ENCODE peak calls at places on chromosomes 11 and 22, in eight cellular contexts. One of them, this sample, is unnamed.

GRCh38 chr11:119147604-119148333 is 1.1 kb upstream of the ABCG4 start:
- DNase-seq in neural progenitor cell: peak
- DNase-seq in fibroblast of lung: no peak
- DNase-seq in fibroblast of the aortic adventitia: no peak
- DNase-seq in left lung: no peak
- DNase-seq in heart right ventricle: no peak
- DNase-seq in suprapubic skin: no peak
- DNase-seq in cardiac muscle cell: no peak
- DNase-seq in this sample: no peak

GRCh38 chr11:62974848-62975522 is 9.8 kb downstream of the SLC22A6 start:
- DNase-seq in suprapubic skin: no peak
- DNase-seq in fibroblast of lung: no peak
- DNase-seq in neural progenitor cell: peak
- DNase-seq in cardiac muscle cell: peak
- DNase-seq in left lung: no peak
- DNase-seq in heart right ventricle: peak
- DNase-seq in fibroblast of the aortic adventitia: peak
- DNase-seq in this sample: peak

GRCh38 chr11:125517116-125517804 is 21.2 kb upstream of the FEZ1 start:
- DNase-seq in fibroblast of lung: peak
- DNase-seq in suprapubic skin: no peak
- DNase-seq in cardiac muscle cell: peak
- DNase-seq in fibroblast of the aortic adventitia: peak
- DNase-seq in heart right ventricle: no peak
- DNase-seq in left lung: no peak
- DNase-seq in neural progenitor cell: peak
- DNase-seq in this sample: peak

GRCh38 chr22:27870234-27871191 is 48.5 kb downstream of the PITPNB start:
- DNase-seq in neural progenitor cell: no peak
- DNase-seq in fibroblast of lung: no peak
- DNase-seq in cardiac muscle cell: no peak
- DNase-seq in suprapubic skin: no peak
- DNase-seq in left lung: no peak
- DNase-seq in heart right ventricle: no peak
- DNase-seq in fibroblast of the aortic adventitia: no peak
- DNase-seq in this sample: no peak

GRCh38 chr11:62105611-62106245 is 18.1 kb upstream of the INCENP start:
- DNase-seq in suprapubic skin: no peak
- DNase-seq in neural progenitor cell: no peak
- DNase-seq in cardiac muscle cell: peak
- DNase-seq in heart right ventricle: no peak
- DNase-seq in left lung: no peak
- DNase-seq in fibroblast of the aortic adventitia: peak
- DNase-seq in fibroblast of lung: no peak
- DNase-seq in this sample: peak

GRCh38 chr11:38553033-38553432 is 1955.0 kb upstream of the RAG2 start:
- DNase-seq in left lung: no peak
- DNase-seq in cardiac muscle cell: no peak
- DNase-seq in suprapubic skin: no peak
- DNase-seq in heart right ventricle: no peak
- DNase-seq in fibroblast of lung: peak
- DNase-seq in fibroblast of the aortic adventitia: no peak
- DNase-seq in neural progenitor cell: no peak
- DNase-seq in this sample: peak

GRCh38 chr11:113577356-113578163 is 102.4 kb upstream of the DRD2 start:
- DNase-seq in fibroblast of the aortic adventitia: no peak
- DNase-seq in heart right ventricle: no peak
- DNase-seq in fibroblast of lung: no peak
- DNase-seq in cardiac muscle cell: no peak
- DNase-seq in neural progenitor cell: no peak
- DNase-seq in left lung: no peak
- DNase-seq in suprapubic skin: no peak
- DNase-seq in this sample: no peak

GRCh38 chr11:64744544-64745218 is 739 bp upstream of the RASGRP2 start:
- DNase-seq in cardiac muscle cell: no peak
- DNase-seq in suprapubic skin: no peak
- DNase-seq in heart right ventricle: no peak
- DNase-seq in fibroblast of the aortic adventitia: no peak
- DNase-seq in neural progenitor cell: peak
- DNase-seq in left lung: no peak
- DNase-seq in fibroblast of lung: no peak
- DNase-seq in this sample: no peak

GRCh38 chr11:125223901-125224331 is 59.4 kb downstream of the PKNOX2 start:
- DNase-seq in left lung: no peak
- DNase-seq in neural progenitor cell: no peak
- DNase-seq in heart right ventricle: no peak
- DNase-seq in fibroblast of the aortic adventitia: no peak
- DNase-seq in suprapubic skin: no peak
- DNase-seq in fibroblast of lung: no peak
- DNase-seq in cardiac muscle cell: no peak
- DNase-seq in this sample: no peak

GRCh38 chr11:109864834-109865557 is 228.2 kb upstream of the ZC3H12C start:
- DNase-seq in fibroblast of the aortic adventitia: peak
- DNase-seq in cardiac muscle cell: peak
- DNase-seq in fibroblast of lung: peak
- DNase-seq in left lung: no peak
- DNase-seq in neural progenitor cell: no peak
- DNase-seq in suprapubic skin: no peak
- DNase-seq in heart right ventricle: no peak
- DNase-seq in this sample: peak

GRCh38 chr11:68380786-68381622 is 68.6 kb downstream of the LRP5 start:
- DNase-seq in cardiac muscle cell: peak
- DNase-seq in heart right ventricle: peak
- DNase-seq in suprapubic skin: no peak
- DNase-seq in left lung: no peak
- DNase-seq in fibroblast of the aortic adventitia: no peak
- DNase-seq in fibroblast of lung: peak
- DNase-seq in neural progenitor cell: no peak
- DNase-seq in this sample: peak

GRCh38 chr22:50141891-50142363 is 28.6 kb upstream of the PANX2 start:
- DNase-seq in neural progenitor cell: peak
- DNase-seq in left lung: no peak
- DNase-seq in fibroblast of the aortic adventitia: no peak
- DNase-seq in fibroblast of lung: no peak
- DNase-seq in cardiac muscle cell: no peak
- DNase-seq in suprapubic skin: peak
- DNase-seq in heart right ventricle: no peak
- DNase-seq in this sample: peak

GRCh38 chr22:37665487-37665886 is 7.0 kb downstream of the PDXP start:
- DNase-seq in suprapubic skin: no peak
- DNase-seq in left lung: no peak
- DNase-seq in heart right ventricle: no peak
- DNase-seq in neural progenitor cell: no peak
- DNase-seq in cardiac muscle cell: no peak
- DNase-seq in fibroblast of lung: no peak
- DNase-seq in fibroblast of the aortic adventitia: no peak
- DNase-seq in this sample: no peak
- H3K4me3 ChIP-seq in suprapubic skin: no peak
- H3K4me3 ChIP-seq in left lung: no peak
- H3K4me3 ChIP-seq in heart right ventricle: no peak
- H3K4me3 ChIP-seq in neural progenitor cell: no peak
- H3K4me3 ChIP-seq in cardiac muscle cell: no peak
- H3K4me3 ChIP-seq in fibroblast of lung: no peak
- H3K4me3 ChIP-seq in fibroblast of the aortic adventitia: no peak
- H3K4me3 ChIP-seq in this sample: no peak

GRCh38 chr22:19473578-19473977 is 5.4 kb downstream of the UFD1 start:
- DNase-seq in fibroblast of lung: no peak
- DNase-seq in neural progenitor cell: no peak
- DNase-seq in left lung: no peak
- DNase-seq in suprapubic skin: no peak
- DNase-seq in heart right ventricle: no peak
- DNase-seq in cardiac muscle cell: no peak
- DNase-seq in fibroblast of the aortic adventitia: no peak
- DNase-seq in this sample: peak
- TF ChIP-seq CTCF in fibroblast of lung: peak
- TF ChIP-seq CTCF in neural progenitor cell: no peak
- TF ChIP-seq CTCF in left lung: no peak
- TF ChIP-seq CTCF in suprapubic skin: no peak
- TF ChIP-seq CTCF in heart right ventricle: no peak
- TF ChIP-seq CTCF in cardiac muscle cell: no peak
- TF ChIP-seq CTCF in fibroblast of the aortic adventitia: peak
- TF ChIP-seq CTCF in this sample: peak

GRCh38 chr11:44621140-44621681 is 55.7 kb downstream of the CD82 start:
- DNase-seq in cardiac muscle cell: peak
- DNase-seq in neural progenitor cell: peak
- DNase-seq in heart right ventricle: peak
- DNase-seq in left lung: peak
- DNase-seq in fibroblast of lung: peak
- DNase-seq in suprapubic skin: peak
- DNase-seq in fibroblast of the aortic adventitia: peak
- DNase-seq in this sample: peak
- H3K4me3 ChIP-seq in cardiac muscle cell: no peak
- H3K4me3 ChIP-seq in neural progenitor cell: no peak
- H3K4me3 ChIP-seq in heart right ventricle: peak
- H3K4me3 ChIP-seq in left lung: no peak
- H3K4me3 ChIP-seq in fibroblast of lung: no peak
- H3K4me3 ChIP-seq in suprapubic skin: no peak
- H3K4me3 ChIP-seq in fibroblast of the aortic adventitia: peak
- H3K4me3 ChIP-seq in this sample: peak

GRCh38 chr22:37162221-37163095 is 12.7 kb upstream of the IL2RB start:
- DNase-seq in neural progenitor cell: no peak
- DNase-seq in heart right ventricle: no peak
- DNase-seq in left lung: no peak
- DNase-seq in cardiac muscle cell: no peak
- DNase-seq in fibroblast of the aortic adventitia: no peak
- DNase-seq in suprapubic skin: no peak
- DNase-seq in fibroblast of lung: no peak
- DNase-seq in this sample: peak
- TF ChIP-seq CTCF in neural progenitor cell: no peak
- TF ChIP-seq CTCF in heart right ventricle: no peak
- TF ChIP-seq CTCF in left lung: no peak
- TF ChIP-seq CTCF in cardiac muscle cell: no peak
- TF ChIP-seq CTCF in fibroblast of the aortic adventitia: no peak
- TF ChIP-seq CTCF in suprapubic skin: no peak
- TF ChIP-seq CTCF in fibroblast of lung: no peak
- TF ChIP-seq CTCF in this sample: peak

DNA sequence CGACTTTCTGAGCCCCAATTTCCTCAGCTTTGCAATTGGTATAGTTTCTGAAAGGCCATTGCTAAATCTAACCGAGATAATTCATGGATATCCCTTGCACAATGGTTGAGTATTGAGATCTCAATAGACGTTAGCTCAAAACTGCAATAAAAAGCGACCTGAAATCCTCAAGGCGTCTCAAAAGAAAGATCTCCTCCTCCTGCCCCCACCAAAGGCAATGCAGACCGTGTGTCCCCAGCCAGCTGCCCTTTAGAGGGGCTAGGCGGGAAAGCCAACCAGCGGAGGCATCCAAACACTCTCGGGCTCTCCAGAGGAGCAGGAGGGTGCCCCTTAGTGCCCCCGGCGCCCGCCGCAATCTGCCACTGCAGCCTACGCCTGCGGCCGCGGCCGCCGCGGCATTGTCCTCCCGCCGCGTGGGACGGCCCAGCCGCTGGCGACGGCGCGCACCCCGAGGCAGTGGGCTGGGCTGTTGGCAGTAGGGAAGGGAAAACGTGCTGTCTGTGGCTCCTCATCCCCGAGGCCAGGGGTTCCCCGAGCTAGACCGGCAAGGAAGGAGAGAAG is 1.4 kb upstream of the SLC6A5 start:
- DNase-seq in suprapubic skin: no peak
- DNase-seq in left lung: no peak
- DNase-seq in heart right ventricle: no peak
- DNase-seq in fibroblast of the aortic adventitia: no peak
- DNase-seq in neural progenitor cell: peak
- DNase-seq in fibroblast of lung: no peak
- DNase-seq in cardiac muscle cell: no peak
- DNase-seq in this sample: no peak
- H3K4me3 ChIP-seq in suprapubic skin: no peak
- H3K4me3 ChIP-seq in left lung: no peak
- H3K4me3 ChIP-seq in heart right ventricle: no peak
- H3K4me3 ChIP-seq in fibroblast of the aortic adventitia: no peak
- H3K4me3 ChIP-seq in neural progenitor cell: peak
- H3K4me3 ChIP-seq in fibroblast of lung: no peak
- H3K4me3 ChIP-seq in cardiac muscle cell: no peak
- H3K4me3 ChIP-seq in this sample: no peak

DNA sequence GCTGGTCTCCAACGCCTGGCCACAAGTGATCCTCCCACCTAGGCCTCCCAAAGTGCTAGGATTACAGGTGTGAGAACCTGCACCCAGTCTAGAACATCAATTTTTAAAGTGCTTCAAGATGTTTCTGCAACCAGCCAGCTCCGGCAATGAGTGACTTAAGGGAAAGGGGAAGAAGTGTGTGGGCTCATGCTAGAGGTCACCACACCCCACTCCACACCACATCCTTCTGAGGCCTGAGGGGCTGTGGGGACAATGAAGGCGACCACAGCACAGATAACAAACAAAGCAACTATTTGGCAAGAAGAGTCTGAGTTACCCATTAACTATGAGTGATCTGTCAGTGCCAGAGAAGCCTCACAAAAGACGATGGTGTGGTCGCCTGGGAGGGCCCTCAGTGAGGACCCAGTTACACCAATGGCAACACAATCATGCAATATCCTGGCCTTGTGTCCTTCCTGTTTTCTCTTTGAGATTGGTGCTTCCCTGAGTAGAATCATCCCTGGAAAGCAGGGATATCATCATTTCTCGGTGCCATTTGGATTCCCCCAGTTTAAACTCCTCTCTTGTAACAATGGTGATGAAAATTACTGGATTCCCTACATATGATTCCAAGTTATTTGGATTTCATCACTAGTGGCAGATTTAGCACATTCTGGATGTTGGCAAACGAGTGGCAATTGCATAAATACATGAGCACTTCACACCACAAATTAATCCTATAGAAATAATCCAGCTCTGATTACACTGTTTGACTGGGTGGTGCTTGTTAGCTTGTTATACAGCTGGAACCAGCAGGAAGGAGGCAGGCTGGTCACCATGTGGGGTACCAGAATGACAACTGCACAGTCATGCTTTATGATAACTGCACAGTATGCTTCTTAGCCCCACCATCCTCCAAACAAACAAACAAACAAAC is 18.4 kb downstream of the ABTB2 start:
- DNase-seq in fibroblast of lung: peak
- DNase-seq in cardiac muscle cell: peak
- DNase-seq in fibroblast of the aortic adventitia: peak
- DNase-seq in heart right ventricle: no peak
- DNase-seq in neural progenitor cell: no peak
- DNase-seq in left lung: no peak
- DNase-seq in suprapubic skin: no peak
- DNase-seq in this sample: no peak
- TF ChIP-seq CTCF in fibroblast of lung: no peak
- TF ChIP-seq CTCF in cardiac muscle cell: no peak
- TF ChIP-seq CTCF in fibroblast of the aortic adventitia: no peak
- TF ChIP-seq CTCF in heart right ventricle: no peak
- TF ChIP-seq CTCF in neural progenitor cell: no peak
- TF ChIP-seq CTCF in left lung: no peak
- TF ChIP-seq CTCF in suprapubic skin: no peak
- TF ChIP-seq CTCF in this sample: no peak

This sample was measured in choroid plexus epithelial cell.